ENCODE peak calls at places on chromosomes 6 and 20, in four cellular contexts. C, T, S and W are unnamed samples.

GRCh38 chr6:69422474-69422873 is 374.3 kb downstream of the LMBRD1 start:
- DNase-seq in S (no peak), C (peak), T (no peak), W (no peak)

GRCh38 chr6:16346831-16347230 is 108.4 kb downstream of the GMPR start:
- DNase-seq in C (no peak), S (no peak), T (no peak), W (no peak)

GRCh38 chr6:17061097-17061496 is 40.8 kb upstream of the STMND1 start:
- DNase-seq in C (no peak), T (no peak), S (no peak), W (no peak)

GRCh38 chr6:30493643-30494250 is 4.4 kb downstream of the HLA-E start:
- DNase-seq in T (peak), S (no peak), C (no peak), W (no peak)

GRCh38 chr20:47246061-47246460 is 110.4 kb downstream of the ZMYND8 start:
- DNase-seq in C (no peak), S (no peak), T (no peak), W (no peak)

GRCh38 chr6:24524801-24525200 is 30.0 kb downstream of the ALDH5A1 start:
- DNase-seq in C (peak), T (no peak), S (no peak), W (no peak)

GRCh38 chr6:3612341-3613041 is 139.0 kb downstream of the PXDC1 start:
- DNase-seq in C (no peak), S (no peak), T (no peak), W (no peak)

GRCh38 chr20:18237682-18238081 is 50.6 kb upstream of the ZNF133 start:
- DNase-seq in C (no peak), S (no peak), T (no peak), W (no peak)

GRCh38 chr6:157461000-157461915 is 80.3 kb downstream of the ZDHHC14 start:
- DNase-seq in T (peak), C (no peak), S (no peak), W (peak)

GRCh38 chr6:87257565-87257964 is 64.8 kb upstream of the SMIM8 start:
- DNase-seq in C (no peak), S (no peak), T (no peak), W (no peak)

DNA sequence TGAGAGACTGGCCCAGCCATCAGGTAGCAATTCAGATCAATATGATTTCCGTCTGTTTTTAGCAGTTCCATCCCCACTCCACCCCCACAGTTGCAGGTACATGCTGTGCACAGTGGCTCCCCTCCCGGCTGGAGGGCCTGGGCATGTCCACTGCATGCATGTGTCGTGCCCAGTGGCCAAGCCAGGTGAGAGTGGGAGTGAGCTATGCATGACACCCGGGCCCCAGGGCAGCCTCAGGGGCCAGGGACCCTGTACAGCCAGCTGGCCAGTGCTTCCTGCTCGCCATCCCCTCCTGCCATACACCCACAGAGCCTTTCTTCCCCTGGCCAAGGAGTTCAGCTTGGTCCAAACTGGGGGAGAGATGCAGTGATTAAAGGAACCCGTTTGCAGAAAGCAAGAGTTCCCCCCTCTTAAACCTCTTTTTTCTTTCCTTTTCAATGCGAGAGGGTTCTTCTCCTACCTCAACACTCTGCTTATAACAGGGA is 135.3 kb downstream of the THBS2 start:
- DNase-seq in T (no peak), S (no peak), C (no peak), W (no peak)
- TF ChIP-seq NRF1 in T (no peak), S (no peak), C (no peak), W (no peak)

DNA sequence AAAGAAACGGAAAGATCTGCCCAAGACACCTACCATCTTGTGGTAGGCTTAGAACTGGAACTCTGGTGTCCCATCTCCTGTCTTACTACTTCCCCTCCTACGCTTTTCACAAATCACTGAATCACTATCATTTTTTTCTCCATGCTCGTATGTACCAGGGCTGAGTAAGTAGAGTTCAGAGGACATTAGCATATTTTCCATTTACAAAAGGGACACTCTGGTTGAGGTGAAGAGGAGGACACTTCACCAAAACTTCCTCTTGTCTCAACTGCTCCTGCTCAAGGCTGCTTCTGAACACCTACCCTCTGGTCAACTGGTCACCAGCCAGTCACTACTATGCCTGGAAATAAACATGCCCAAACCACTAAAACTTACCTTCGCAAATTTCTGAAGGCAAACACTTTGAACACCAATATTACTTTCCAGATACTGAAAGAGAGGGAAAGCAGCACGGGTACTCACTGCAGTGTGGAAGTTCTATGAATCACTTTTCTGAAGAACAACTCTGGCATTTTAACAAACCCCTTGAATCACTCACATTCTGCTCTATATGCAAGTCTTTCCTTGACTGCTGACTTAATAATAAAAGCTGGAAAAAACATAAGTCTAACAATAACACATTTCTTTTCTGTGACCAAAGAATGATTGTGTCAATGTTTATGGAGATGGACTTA is 123.3 kb downstream of the INSM1 start:
- DNase-seq in T (no peak), C (no peak), S (no peak), W (no peak)
- TF ChIP-seq NRF1 in T (no peak), C (no peak), S (no peak), W (no peak)

GRCh38 chr20:39473533-39473932 is 511.4 kb downstream of the DHX35 start:
- DNase-seq in C (no peak), S (no peak), T (no peak), W (no peak)

GRCh38 chr20:39479196-39479810 is 517.2 kb downstream of the DHX35 start:
- DNase-seq in S (no peak), C (no peak), T (no peak), W (no peak)

GRCh38 chr20:39480644-39481043 is 518.5 kb downstream of the DHX35 start:
- DNase-seq in T (no peak), C (no peak), S (no peak), W (no peak)

GRCh38 chr20:39474829-39475228 is 512.7 kb downstream of the DHX35 start:
- DNase-seq in S (no peak), T (no peak), C (no peak), W (no peak)
- TF ChIP-seq NRF1 in S (no peak), T (no peak), C (no peak), W (no peak)

DNA sequence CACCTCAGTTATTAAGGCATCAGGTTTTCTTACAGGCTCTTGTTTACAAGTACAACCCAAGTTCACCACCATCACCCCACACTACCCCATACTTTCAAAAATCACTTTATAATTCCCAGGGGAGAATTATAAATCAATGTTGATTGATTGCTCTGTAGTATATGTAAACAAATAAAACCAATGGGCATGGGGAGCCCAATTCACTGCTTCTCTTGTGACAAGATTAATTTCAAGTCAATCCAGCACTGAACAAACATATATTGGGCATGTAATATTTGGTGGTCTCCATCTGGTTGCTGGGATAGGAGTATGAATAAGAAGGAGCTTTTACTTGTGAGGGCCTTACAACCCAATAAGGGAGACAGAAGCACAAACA is 95.8 kb downstream of the CLVS2 start:
- DNase-seq in S (no peak), C (no peak), T (no peak), W (no peak)
- TF ChIP-seq NRF1 in S (no peak), C (no peak), T (no peak), W (no peak)

GRCh38 chr20:45962031-45962755 is 9.8 kb downstream of the ZNF335 start:
- DNase-seq in C (no peak), S (no peak), T (no peak), W (no peak)

GRCh38 chr20:45965169-45966002 is 6.6 kb downstream of the ZNF335 start:
- DNase-seq in C (no peak), T (peak), S (no peak), W (no peak)

GRCh38 chr20:45959956-45960630 is 11.9 kb downstream of the ZNF335 start:
- DNase-seq in S (no peak), C (no peak), T (no peak), W (peak)

GRCh38 chr20:45964024-45964423 is 8.0 kb downstream of the ZNF335 start:
- DNase-seq in T (peak), C (no peak), S (no peak), W (no peak)

DNA sequence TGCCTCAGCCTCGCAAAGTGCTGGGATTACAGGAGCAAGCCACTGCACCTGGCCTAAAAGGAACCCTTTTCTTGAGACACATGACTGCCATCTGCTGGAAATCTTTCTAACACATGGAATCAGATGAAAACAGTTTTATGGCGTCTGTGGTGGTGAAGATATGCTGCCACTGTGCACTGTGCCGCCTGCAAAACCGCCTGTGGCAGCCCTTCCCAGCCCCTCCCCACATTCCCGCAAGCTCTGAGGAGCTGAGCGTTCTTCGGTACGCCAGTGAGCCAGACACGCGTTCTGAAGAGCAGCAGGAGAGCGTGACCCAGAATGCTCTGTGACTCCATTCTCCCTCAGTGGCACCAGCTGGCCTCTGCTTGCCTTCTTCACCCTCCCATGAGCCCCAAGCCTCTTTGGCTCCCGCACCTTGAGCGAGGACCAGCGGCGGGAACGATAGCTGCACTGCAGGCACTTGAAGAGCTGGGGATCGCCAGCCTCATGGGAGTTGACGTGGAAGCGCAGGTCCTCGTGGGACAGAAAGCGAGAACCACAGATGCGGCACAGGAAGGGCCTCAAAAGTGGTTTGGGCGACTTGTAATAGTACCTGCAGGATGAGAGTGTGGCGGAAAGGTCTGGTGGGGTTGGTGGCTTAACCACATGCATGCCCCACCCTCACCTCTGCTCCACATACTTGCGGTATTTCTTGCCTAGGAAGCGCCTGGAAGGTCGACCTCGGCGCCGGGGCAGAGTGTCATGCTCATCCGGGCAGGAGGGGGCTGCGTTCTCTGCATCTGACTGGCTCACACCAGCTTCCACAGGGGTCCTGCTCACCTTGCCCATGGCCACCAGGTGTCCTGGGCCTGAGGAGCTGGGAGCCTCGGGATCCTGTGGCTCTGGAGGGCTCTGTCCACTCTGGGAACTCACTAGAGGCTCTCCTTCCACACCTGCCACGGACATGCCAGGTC is 8.7 kb downstream of the ZNF335 start:
- DNase-seq in C (peak), S (no peak), T (peak), W (no peak)
- TF ChIP-seq NRF1 in C (no peak), S (no peak), T (no peak), W (no peak)

DNA sequence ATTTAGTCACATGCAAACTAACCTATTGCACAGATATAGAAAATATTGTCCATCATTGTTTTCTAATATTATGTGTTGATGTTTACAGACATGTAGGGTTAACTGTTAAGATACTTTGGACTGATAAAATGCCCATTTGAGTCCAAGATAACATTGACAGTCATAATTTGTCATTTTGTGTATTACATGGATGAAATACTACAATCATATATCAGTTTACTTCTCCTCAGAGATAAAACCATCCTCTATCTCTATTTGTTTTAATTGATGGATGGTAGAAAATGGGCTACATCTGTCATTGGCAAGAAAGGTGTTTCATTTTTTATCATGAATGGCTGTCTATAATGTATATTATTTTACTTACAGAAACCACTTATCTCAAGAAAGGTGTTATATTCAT is 6.2 kb downstream of the EPHA7 start:
- DNase-seq in T (no peak), C (no peak), S (no peak), W (no peak)
- TF ChIP-seq NRF1 in T (no peak), C (no peak), S (no peak), W (no peak)

GRCh38 chr20:40587038-40587437 is 102.0 kb downstream of the MAFB start:
- DNase-seq in C (no peak), T (no peak), S (no peak), W (no peak)
- TF ChIP-seq NRF1 in C (no peak), T (no peak), S (no peak), W (no peak)

DNA sequence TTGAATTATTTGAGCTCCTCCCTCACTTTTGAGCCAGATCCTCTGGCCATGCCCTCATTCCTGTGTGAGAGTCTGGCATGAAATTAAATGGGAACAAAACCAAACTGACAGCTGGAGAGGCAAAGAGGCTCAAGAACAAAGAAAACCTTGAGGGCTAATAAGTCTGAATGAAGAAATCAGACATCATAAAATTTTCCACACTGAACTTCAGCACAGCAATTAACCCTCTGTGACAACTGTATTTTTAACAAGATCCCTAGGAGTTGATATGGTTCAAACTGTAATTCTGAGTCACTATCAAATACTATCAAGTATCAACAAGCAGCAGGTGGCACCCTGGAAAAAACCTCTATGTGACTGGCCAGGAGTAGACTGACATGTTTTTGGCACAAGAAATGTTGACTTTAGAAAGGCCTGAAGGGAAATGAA is 109.4 kb upstream of the EMILIN3 start:
- DNase-seq in C (no peak), T (no peak), S (no peak), W (no peak)
- TF ChIP-seq NRF1 in C (no peak), T (no peak), S (no peak), W (no peak)

GRCh38 chr6:55397986-55398385 is 70.7 kb downstream of the GFRAL start:
- DNase-seq in S (no peak), T (no peak), C (no peak), W (no peak)
- TF ChIP-seq NRF1 in S (no peak), T (no peak), C (no peak), W (no peak)

GRCh38 chr6:99330159-99330558 is 19.3 kb downstream of the FAXC start:
- DNase-seq in C (peak), S (no peak), T (peak), W (peak)
- TF ChIP-seq NRF1 in C (no peak), S (no peak), T (no peak), W (no peak)